ENCODE peak calls at places on chromosomes 2 and 18, in eight cellular contexts. A, N, V, T, O, X, I and E are unnamed samples.

GRCh38 chr2:129906861-129907235 is 72.6 kb upstream of the RAB6C start:
- DNase-seq in N (no peak), I (no peak), X (no peak), T (no peak), A (no peak), V (no peak), O (no peak), E (no peak)

GRCh38 chr2:191933307-191934105 is 86.6 kb upstream of the CAVIN2 start:
- DNase-seq in A (no peak), N (peak; percentile 21), V (no peak), O (no peak), I (no peak), T (no peak), X (peak; percentile 35), E (no peak)

GRCh38 chr2:48452108-48452507 is 77.8 kb upstream of the STON1 start:
- DNase-seq in X (no peak), O (no peak), A (no peak), N (no peak), I (no peak), V (no peak), T (no peak), E (no peak)

GRCh38 chr18:13813271-13813849 is 10.6 kb upstream of the MC5R start:
- DNase-seq in N (no peak), I (no peak), A (no peak), O (peak; percentile 41), X (no peak), T (peak; percentile 75), V (peak; percentile 72), E (no peak)

GRCh38 chr18:25256439-25256838 is 95.5 kb downstream of the ZNF521 start:
- DNase-seq in A (no peak), N (no peak), T (no peak), O (no peak), V (no peak), X (no peak), I (no peak), E (no peak)

GRCh38 chr2:103616891-103617290 is 855.1 kb downstream of the TMEM182 start:
- DNase-seq in T (no peak), A (no peak), O (no peak), N (no peak), X (no peak), V (no peak), I (no peak), E (no peak)

GRCh38 chr18:39558658-39559057 is 1993.1 kb upstream of the CELF4 start:
- DNase-seq in N (no peak), X (no peak), T (no peak), V (no peak), O (no peak), A (no peak), I (no peak), E (no peak)

GRCh38 chr2:241507430-241508239 is 749 bp downstream of the STK25 start:
- DNase-seq in V (peak; percentile 67), N (peak; percentile 55), O (peak; percentile 58), I (peak; percentile 92), X (no peak), A (no peak), T (peak; percentile 75), E (no peak)

GRCh38 chr2:159982842-159983785 is 79.3 kb downstream of the PLA2R1 start:
- DNase-seq in X (no peak), T (no peak), I (no peak), A (peak; percentile 32), O (no peak), N (no peak), V (no peak), E (no peak)

GRCh38 chr18:74190086-74190485 is 41.8 kb downstream of the TIMM21 start:
- DNase-seq in I (no peak), O (no peak), T (no peak), A (no peak), N (no peak), V (no peak), X (no peak), E (no peak)

GRCh38 chr2:44705356-44705755 is 236.1 kb upstream of the SIX3 start:
- DNase-seq in V (no peak), N (no peak), A (no peak), T (no peak), O (no peak), I (no peak), X (no peak), E (no peak)

GRCh38 chr2:230687498-230687897 is 25.1 kb upstream of the CAB39 start:
- DNase-seq in O (peak; percentile 38), V (no peak), X (no peak), I (no peak), T (no peak), A (no peak), N (no peak), E (no peak)

GRCh38 chr18:36158261-36158867 is 28.7 kb downstream of the ELP2 start:
- DNase-seq in O (no peak), T (no peak), I (no peak), N (no peak), V (no peak), X (peak; percentile 69), A (no peak), E (peak; percentile 80)

GRCh38 chr2:27689424-27689823 is 25.7 kb downstream of the SLC4A1AP start:
- DNase-seq in I (no peak), N (no peak), T (no peak), A (no peak), O (no peak), X (no peak), V (no peak), E (no peak)

GRCh38 chr2:14633451-14634211 is 1.1 kb downstream of the LRATD1 start:
- DNase-seq in V (peak; percentile 32), O (no peak), I (peak; percentile 64), X (no peak), N (no peak), T (peak; percentile 31), A (no peak), E (no peak)

GRCh38 chr2:216134958-216135541 is 25.9 kb downstream of the XRCC5 start:
- DNase-seq in A (no peak), X (no peak), O (no peak), V (no peak), I (no peak), N (no peak), T (no peak), E (no peak)

GRCh38 chr2:29228276-29228675 is 113.1 kb downstream of the CLIP4 start:
- DNase-seq in A (no peak), T (no peak), X (no peak), N (no peak), I (no peak), V (no peak), O (no peak), E (no peak)

GRCh38 chr2:114940785-114941458 is 498.5 kb downstream of the DPP10 start:
- DNase-seq in A (no peak), T (no peak), X (no peak), V (no peak), I (no peak), O (no peak), N (no peak), E (no peak)

GRCh38 chr18:48336332-48336731 is 72.9 kb downstream of the ZBTB7C start:
- DNase-seq in I (no peak), O (no peak), X (no peak), A (no peak), N (no peak), T (no peak), V (no peak), E (no peak)
- TF ChIP-seq CTCF in I (no peak), O (no peak), X (no peak), A (no peak), N (no peak), T (no peak), V (no peak), E (no peak)

DNA sequence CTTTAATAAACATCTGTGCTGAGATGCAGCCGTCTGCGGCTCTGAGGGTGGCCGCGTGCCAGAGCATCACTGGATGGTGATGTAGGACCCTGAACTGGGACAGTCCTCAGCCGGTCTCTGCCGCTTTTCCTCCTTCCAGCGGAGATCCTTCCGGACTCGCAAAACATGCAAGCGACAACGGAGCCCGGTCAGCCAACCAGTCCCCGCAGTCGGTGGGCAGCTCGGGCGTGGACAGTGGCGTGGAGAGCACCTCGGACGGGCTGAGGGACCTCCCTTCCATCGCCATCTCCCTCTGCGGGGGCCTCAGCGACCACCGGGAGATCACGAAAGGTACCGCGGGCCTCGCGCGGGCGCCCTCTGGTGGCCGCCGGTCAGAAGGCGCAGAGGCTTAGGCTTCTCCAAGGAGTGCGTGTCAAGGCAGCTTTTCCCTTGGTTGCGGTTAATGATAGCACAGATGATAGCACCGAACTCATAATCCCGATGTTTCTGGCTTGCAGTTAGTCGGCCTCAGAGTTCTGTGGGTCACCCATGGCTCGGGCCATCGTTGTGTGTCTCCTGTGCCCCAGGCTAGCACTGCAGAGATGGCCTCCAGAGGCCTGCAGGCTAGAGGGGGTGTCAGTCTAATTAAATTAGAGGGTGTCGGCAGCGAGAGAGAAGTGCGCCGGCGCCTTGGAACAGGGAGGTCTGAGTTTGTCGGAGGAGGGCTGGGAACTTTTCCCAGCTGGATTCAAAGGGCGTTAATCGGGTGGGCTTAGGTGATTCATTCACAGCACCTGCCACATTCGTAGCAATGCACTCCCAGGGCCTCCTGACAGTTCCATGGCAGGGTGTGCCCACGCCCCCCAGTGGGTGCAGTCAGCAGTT is 38.5 kb downstream of the LPIN1 start:
- DNase-seq in T (peak; percentile 87), N (peak; percentile 42), I (no peak), X (no peak), A (no peak), V (peak; percentile 70), O (peak; percentile 34), E (peak; percentile 23)
- TF ChIP-seq CTCF in T (peak; percentile 97), N (peak; percentile 91), I (peak; percentile 74), X (peak; percentile 98), A (peak; percentile 91), V (peak; percentile 97), O (peak; percentile 92), E (peak; percentile 72)

GRCh38 chr2:143875295-143876199 is 644.4 kb downstream of the ZEB2 start:
- DNase-seq in X (no peak), I (no peak), O (no peak), V (no peak), A (no peak), T (no peak), N (no peak), E (no peak)
- TF ChIP-seq CTCF in X (no peak), I (no peak), O (no peak), V (no peak), A (no peak), T (no peak), N (no peak), E (no peak)

DNA sequence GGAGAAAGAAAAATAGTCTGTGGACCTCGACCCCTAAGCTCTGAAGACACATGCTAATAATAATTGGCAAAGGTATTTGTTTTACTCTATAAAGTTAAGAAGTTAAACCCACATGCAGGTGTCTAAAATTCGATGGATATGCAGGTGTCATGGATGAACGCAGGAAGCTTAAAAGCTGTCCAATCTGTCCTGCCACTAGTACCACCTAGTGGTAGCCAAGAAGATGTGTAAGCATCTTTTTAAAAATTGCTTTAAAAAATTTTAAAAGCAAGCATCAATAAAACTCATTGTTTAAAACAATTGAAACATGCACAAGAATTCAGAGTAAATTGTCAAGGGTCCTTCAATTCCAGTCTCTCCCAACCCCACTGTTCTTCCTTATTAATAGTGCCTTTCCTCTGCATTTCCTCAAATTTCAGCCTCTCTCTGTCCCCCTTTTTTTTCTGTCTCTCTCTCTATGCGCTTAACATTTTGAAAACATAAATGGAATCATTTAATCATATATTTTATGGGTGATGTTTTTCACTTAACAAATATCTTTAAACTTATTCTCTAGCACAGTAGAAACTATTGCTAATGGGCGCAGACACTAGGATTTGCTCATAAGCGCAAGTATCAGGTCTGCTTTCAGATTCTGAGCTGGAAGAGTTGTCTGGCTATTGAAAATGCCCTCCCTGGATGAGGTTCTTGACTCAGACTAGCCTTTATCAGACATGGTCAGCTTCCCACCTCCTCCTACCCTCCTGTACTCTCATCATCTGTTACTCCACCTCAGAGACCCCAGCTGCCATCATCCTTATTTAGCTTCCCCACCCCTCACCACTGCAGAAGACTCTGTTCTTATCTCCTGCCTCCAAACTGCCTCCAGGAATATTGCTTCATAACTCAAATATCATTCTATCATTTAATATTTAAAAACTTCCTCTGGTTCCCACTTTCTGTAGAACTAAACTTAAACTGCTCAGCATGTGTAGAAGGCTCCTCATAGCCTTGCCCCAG is 30.8 kb upstream of the PPP3R1 start:
- DNase-seq in T (no peak), O (peak; percentile 69), A (no peak), N (peak; percentile 7), X (peak; percentile 9), V (no peak), I (no peak), E (peak; percentile 16)
- TF ChIP-seq CTCF in T (peak; percentile 74), O (peak; percentile 87), A (peak; percentile 71), N (peak; percentile 83), X (peak; percentile 75), V (peak; percentile 65), I (peak; percentile 63), E (peak; percentile 73)